ENCODE peak calls at places on chromosomes 4 and X, in five cellular contexts. One of them, this sample, is unnamed.

GRCh38 chr4:99144070-99144469 is at the start of gene ADH4:
- DNase-seq in IMR-90: peak
- DNase-seq in ascending aorta: no peak
- DNase-seq in BJ: no peak
- DNase-seq in coronary artery: no peak
- DNase-seq in this sample: no peak

GRCh38 chr4:87489678-87490077 is 39.5 kb downstream of the SPARCL1 start:
- DNase-seq in IMR-90: no peak
- DNase-seq in ascending aorta: no peak
- DNase-seq in BJ: no peak
- DNase-seq in coronary artery: no peak
- DNase-seq in this sample: no peak

GRCh38 chrX:56975611-56976010 is 19.7 kb downstream of the SPIN3 start:
- DNase-seq in IMR-90: no peak
- DNase-seq in ascending aorta: no peak
- DNase-seq in BJ: no peak
- DNase-seq in coronary artery: no peak
- DNase-seq in this sample: no peak

GRCh38 chr4:11440481-11441181 is 11.9 kb upstream of the HS3ST1 start:
- DNase-seq in IMR-90: no peak
- DNase-seq in ascending aorta: no peak
- DNase-seq in BJ: no peak
- DNase-seq in coronary artery: no peak
- DNase-seq in this sample: no peak

GRCh38 chr4:8000721-8001491 is 61.2 kb upstream of the AFAP1 start:
- DNase-seq in IMR-90: no peak
- DNase-seq in ascending aorta: no peak
- DNase-seq in BJ: no peak
- DNase-seq in coronary artery: no peak
- DNase-seq in this sample: no peak

GRCh38 chr4:82903737-82904136 is 3.2 kb downstream of the THAP9 start:
- DNase-seq in IMR-90: no peak
- DNase-seq in ascending aorta: no peak
- DNase-seq in BJ: no peak
- DNase-seq in coronary artery: no peak
- DNase-seq in this sample: no peak

GRCh38 chrX:590666-591065 is 39.9 kb upstream of the SHOX start:
- DNase-seq in IMR-90: no peak
- DNase-seq in ascending aorta: no peak
- DNase-seq in BJ: no peak
- DNase-seq in coronary artery: no peak
- DNase-seq in this sample: no peak

GRCh38 chrX:39133971-39134370 is 332.7 kb downstream of the MID1IP1 start:
- DNase-seq in IMR-90: no peak
- DNase-seq in ascending aorta: no peak
- DNase-seq in BJ: no peak
- DNase-seq in coronary artery: no peak
- DNase-seq in this sample: no peak

GRCh38 chr4:154366956-154367355 is 124.6 kb downstream of the DCHS2 start:
- DNase-seq in IMR-90: no peak
- DNase-seq in ascending aorta: no peak
- DNase-seq in BJ: no peak
- DNase-seq in coronary artery: no peak
- DNase-seq in this sample: no peak

GRCh38 chr4:145670422-145670821 is 9.5 kb upstream of the C4orf51 start:
- DNase-seq in IMR-90: no peak
- DNase-seq in ascending aorta: no peak
- DNase-seq in BJ: no peak
- DNase-seq in coronary artery: no peak
- DNase-seq in this sample: no peak

GRCh38 chrX:19017271-19017670 is 33.4 kb upstream of the PHKA2 start:
- DNase-seq in IMR-90: peak
- DNase-seq in ascending aorta: no peak
- DNase-seq in BJ: no peak
- DNase-seq in coronary artery: no peak
- DNase-seq in this sample: no peak

GRCh38 chr4:152190907-152191306 is 345.0 kb downstream of the FBXW7 start:
- DNase-seq in IMR-90: no peak
- DNase-seq in ascending aorta: no peak
- DNase-seq in BJ: no peak
- DNase-seq in coronary artery: no peak
- DNase-seq in this sample: no peak

GRCh38 chr4:187294861-187295260 is 571.2 kb upstream of the FAT1 start:
- DNase-seq in IMR-90: peak
- DNase-seq in ascending aorta: no peak
- DNase-seq in BJ: no peak
- DNase-seq in coronary artery: no peak
- DNase-seq in this sample: peak

GRCh38 chr4:83490876-83491450 is 6.1 kb upstream of the ABRAXAS1 start:
- DNase-seq in IMR-90: peak
- DNase-seq in ascending aorta: no peak
- DNase-seq in BJ: no peak
- DNase-seq in coronary artery: no peak
- DNase-seq in this sample: peak

GRCh38 chr4:107736924-107737448 is 17.0 kb upstream of the PAPSS1 start:
- DNase-seq in IMR-90: peak
- DNase-seq in ascending aorta: no peak
- DNase-seq in BJ: no peak
- DNase-seq in coronary artery: no peak
- DNase-seq in this sample: no peak

GRCh38 chrX:44011505-44011904 is 38.3 kb upstream of the NDP start:
- DNase-seq in IMR-90: no peak
- DNase-seq in ascending aorta: no peak
- DNase-seq in BJ: no peak
- DNase-seq in coronary artery: no peak
- DNase-seq in this sample: no peak

GRCh38 chrX:48541140-48541814 is 1.8 kb downstream of the TBC1D25 start:
- DNase-seq in IMR-90: no peak
- DNase-seq in ascending aorta: no peak
- DNase-seq in BJ: no peak
- DNase-seq in coronary artery: no peak
- DNase-seq in this sample: no peak

GRCh38 chr4:184448828-184449227 is 25.5 kb downstream of the IRF2 start:
- DNase-seq in IMR-90: peak
- DNase-seq in ascending aorta: no peak
- DNase-seq in BJ: no peak
- DNase-seq in coronary artery: peak
- DNase-seq in this sample: no peak

GRCh38 chr4:119493419-119493818 is 135.2 kb downstream of the PDE5A start:
- DNase-seq in IMR-90: no peak
- DNase-seq in ascending aorta: no peak
- DNase-seq in BJ: no peak
- DNase-seq in coronary artery: no peak
- DNase-seq in this sample: no peak
- TF ChIP-seq CTCF in IMR-90: no peak
- TF ChIP-seq CTCF in ascending aorta: peak
- TF ChIP-seq CTCF in BJ: no peak
- TF ChIP-seq CTCF in coronary artery: no peak
- TF ChIP-seq CTCF in this sample: no peak

DNA sequence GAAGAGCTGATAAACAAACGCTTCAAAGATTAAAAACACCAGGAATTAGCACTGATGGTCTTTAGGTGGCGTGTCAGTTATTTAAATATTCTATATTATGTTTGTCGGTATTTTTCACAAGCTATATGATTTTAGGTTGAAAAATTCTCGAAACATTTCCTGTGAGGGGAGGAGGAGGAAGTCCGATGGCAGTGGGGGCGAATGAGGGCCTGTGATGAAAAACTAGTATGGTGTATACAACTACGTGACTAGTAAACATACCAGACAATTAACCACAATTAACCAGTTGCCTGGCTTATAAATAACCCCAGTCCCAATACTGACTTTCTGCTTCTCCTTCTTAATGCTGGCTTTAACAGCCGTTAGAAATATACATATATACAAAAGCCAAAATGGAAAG is 612 bp upstream of the NAP1L2 start:
- DNase-seq in IMR-90: no peak
- DNase-seq in ascending aorta: no peak
- DNase-seq in BJ: no peak
- DNase-seq in coronary artery: no peak
- DNase-seq in this sample: no peak
- H3K4me3 ChIP-seq in IMR-90: no peak
- H3K4me3 ChIP-seq in ascending aorta: peak
- H3K4me3 ChIP-seq in BJ: no peak
- H3K4me3 ChIP-seq in coronary artery: peak
- H3K4me3 ChIP-seq in this sample: no peak

DNA sequence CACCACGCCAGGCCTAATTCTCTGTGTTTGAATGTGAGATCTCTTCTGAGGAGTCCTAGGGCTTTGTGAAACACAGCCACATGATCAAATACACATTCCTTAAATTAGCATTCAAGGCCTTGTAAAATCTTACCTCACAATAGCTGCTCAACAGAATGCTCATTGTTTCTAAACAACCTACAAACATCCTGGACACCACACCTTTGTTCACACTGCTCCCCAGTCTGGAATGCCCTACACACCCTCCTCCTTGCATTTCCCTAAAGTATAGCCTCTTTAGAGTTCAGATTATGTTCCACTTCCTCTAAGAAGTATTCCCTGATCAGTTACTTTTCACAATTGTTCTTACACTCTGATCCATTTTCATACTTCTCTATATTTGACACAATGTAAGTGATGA is 110.6 kb downstream of the AGTR2 start:
- DNase-seq in IMR-90: no peak
- DNase-seq in ascending aorta: no peak
- DNase-seq in BJ: no peak
- DNase-seq in coronary artery: no peak
- DNase-seq in this sample: no peak
- TF ChIP-seq CTCF in IMR-90: no peak
- TF ChIP-seq CTCF in ascending aorta: no peak
- TF ChIP-seq CTCF in BJ: no peak
- TF ChIP-seq CTCF in coronary artery: no peak
- TF ChIP-seq CTCF in this sample: no peak

DNA sequence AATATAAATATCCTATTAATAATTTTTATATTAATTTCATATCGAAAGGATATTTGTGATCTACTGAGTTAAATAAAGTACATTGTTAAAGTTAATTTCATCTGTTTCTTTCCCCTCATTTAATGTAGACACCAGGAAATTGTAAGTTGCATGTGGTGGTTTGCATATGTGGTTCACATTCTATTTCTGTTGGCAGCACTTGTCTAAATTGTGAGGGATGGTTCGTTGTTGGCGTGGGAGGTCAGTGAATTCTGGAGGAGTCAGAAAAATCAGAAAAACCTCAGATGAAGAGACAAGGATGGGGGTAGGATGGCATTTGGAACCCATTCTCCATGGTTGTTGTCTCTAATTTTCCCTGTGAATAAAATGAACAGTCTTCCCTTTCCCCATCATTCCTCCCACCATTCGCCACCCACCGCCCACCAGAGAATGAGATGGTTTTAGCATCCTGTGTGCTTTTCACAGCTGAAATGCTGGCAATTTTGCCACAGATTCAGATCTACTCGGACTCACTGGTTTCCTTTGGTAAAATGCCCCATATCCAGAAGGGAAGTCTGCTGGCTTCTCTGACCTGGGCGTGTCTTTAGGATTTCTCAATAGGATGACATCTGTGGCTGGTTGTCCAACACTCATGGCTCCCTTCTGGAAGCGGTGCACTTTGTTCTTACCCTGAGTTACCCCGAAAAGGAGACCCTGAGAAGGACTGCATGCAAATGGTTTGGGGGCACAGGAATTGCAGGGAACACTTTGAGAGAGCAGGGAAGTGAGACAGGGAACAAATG is 52.3 kb downstream of the LGI2 start:
- DNase-seq in IMR-90: no peak
- DNase-seq in ascending aorta: no peak
- DNase-seq in BJ: no peak
- DNase-seq in coronary artery: no peak
- DNase-seq in this sample: no peak
- H3K4me3 ChIP-seq in IMR-90: no peak
- H3K4me3 ChIP-seq in ascending aorta: no peak
- H3K4me3 ChIP-seq in BJ: no peak
- H3K4me3 ChIP-seq in coronary artery: no peak
- H3K4me3 ChIP-seq in this sample: no peak

GRCh38 chrX:66030505-66031317 is 9.2 kb downstream of the VSIG4 start:
- DNase-seq in IMR-90: peak
- DNase-seq in ascending aorta: no peak
- DNase-seq in BJ: no peak
- DNase-seq in coronary artery: no peak
- DNase-seq in this sample: no peak
- TF ChIP-seq CTCF in IMR-90: peak
- TF ChIP-seq CTCF in ascending aorta: peak
- TF ChIP-seq CTCF in BJ: peak
- TF ChIP-seq CTCF in coronary artery: peak
- TF ChIP-seq CTCF in this sample: peak

DNA sequence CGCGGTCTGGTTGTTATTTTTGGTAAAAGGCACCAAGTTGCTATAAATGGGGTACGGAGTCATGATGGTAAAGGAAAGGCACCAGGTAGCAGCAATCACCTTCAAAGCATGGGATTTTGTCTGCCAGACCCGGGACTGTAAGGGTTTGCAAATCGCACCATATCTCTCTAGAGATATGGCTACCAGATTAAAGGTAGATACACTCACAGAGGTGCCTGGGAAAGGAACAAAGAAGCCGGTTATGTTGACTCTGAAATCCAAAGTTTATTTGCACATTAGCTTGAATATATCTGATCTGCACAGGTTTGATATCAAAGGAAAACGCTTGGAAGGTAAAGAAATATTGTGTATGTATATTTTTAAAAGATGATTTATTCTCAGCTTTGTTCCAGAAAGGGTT is 4.6 kb downstream of the CCKAR start:
- DNase-seq in IMR-90: no peak
- DNase-seq in ascending aorta: no peak
- DNase-seq in BJ: no peak
- DNase-seq in coronary artery: no peak
- DNase-seq in this sample: no peak
- H3K4me3 ChIP-seq in IMR-90: no peak
- H3K4me3 ChIP-seq in ascending aorta: no peak
- H3K4me3 ChIP-seq in BJ: no peak
- H3K4me3 ChIP-seq in coronary artery: no peak
- H3K4me3 ChIP-seq in this sample: no peak